ENCODE peak calls at places on chromosomes 5 and 9, in six cellular contexts. W is sigmoid colon, N is GM23338, X is astrocyte, A is transverse colon, M is Peyer's patch. Z is an unnamed sample.

GRCh38 chr5:122221857-122222256 is 90.2 kb upstream of the SNCAIP start:
- DNase-seq in W (no peak), M (no peak), X (no peak), N (peak; percentile 27), A (no peak), Z (no peak)

GRCh38 chr5:130545291-130545690 is 619.8 kb downstream of the HINT1 start:
- DNase-seq in A (no peak), X (no peak), W (no peak), N (no peak), M (no peak), Z (peak; percentile 69)

GRCh38 chr9:88950341-88951141 is 40.7 kb upstream of the S1PR3 start:
- DNase-seq in M (no peak), X (peak; percentile 84), N (no peak), A (no peak), W (no peak), Z (peak; percentile 87)

GRCh38 chr9:112310826-112311225 is 22.6 kb downstream of the PTBP3 start:
- DNase-seq in N (peak; percentile 47), W (no peak), A (no peak), X (no peak), M (no peak), Z (no peak)

GRCh38 chr9:15372385-15373200 is 50.1 kb upstream of the SNAPC3 start:
- DNase-seq in N (no peak), W (no peak), A (no peak), M (no peak), X (no peak), Z (no peak)

GRCh38 chr5:169280286-169280685 is 20.7 kb downstream of the SLIT3 start:
- DNase-seq in X (no peak), M (no peak), A (no peak), W (no peak), N (no peak), Z (no peak)

GRCh38 chr9:78261403-78262001 is 25.6 kb downstream of the CEP78 start:
- DNase-seq in W (no peak), X (peak; percentile 14), A (no peak), N (peak; percentile 61), M (no peak), Z (peak; percentile 45)

GRCh38 chr9:11457809-11458785 is 845.3 kb upstream of the PTPRD start:
- DNase-seq in X (no peak), N (peak; percentile 32), A (no peak), M (no peak), W (no peak), Z (no peak)

GRCh38 chr9:98558575-98558974 is 150.2 kb downstream of the GABBR2 start:
- DNase-seq in W (no peak), A (no peak), M (no peak), X (peak; percentile 64), N (no peak), Z (peak; percentile 26)

GRCh38 chr5:60076746-60077145 is 183.2 kb upstream of the PDE4D start:
- DNase-seq in X (no peak), M (no peak), A (no peak), W (no peak), N (no peak), Z (no peak)

GRCh38 chr5:163571755-163572154 is 66.3 kb downstream of the MAT2B start:
- DNase-seq in N (no peak), W (no peak), X (peak; percentile 97), A (no peak), M (no peak), Z (peak; percentile 20)

GRCh38 chr5:54383225-54383624 is 72.3 kb upstream of the HSPB3 start:
- DNase-seq in M (no peak), W (no peak), N (no peak), X (no peak), A (no peak), Z (peak; percentile 42)

GRCh38 chr5:72206994-72207393 is 99.7 kb downstream of the MAP1B start:
- DNase-seq in N (no peak), A (no peak), X (no peak), M (no peak), W (no peak), Z (no peak)

GRCh38 chr5:181205735-181206401 is 872 bp upstream of the TRIM7 start:
- DNase-seq in X (peak; percentile 23), N (no peak), A (no peak), W (peak; percentile 67), M (no peak), Z (no peak)

GRCh38 chr9:13268469-13268868 is 11.0 kb downstream of the MPDZ start:
- DNase-seq in W (no peak), X (peak; percentile 91), M (no peak), A (no peak), N (no peak), Z (peak; percentile 81)

GRCh38 chr5:173726848-173727557 is 110.6 kb upstream of the BOD1 start:
- DNase-seq in W (no peak), A (no peak), N (no peak), M (no peak), X (peak; percentile 49), Z (peak; percentile 23)

GRCh38 chr9:32431940-32432555 is 47.6 kb downstream of the ACO1 start:
- DNase-seq in N (peak; percentile 60), W (peak; percentile 71), A (peak; percentile 38), M (peak; percentile 75), X (peak; percentile 32), Z (no peak)

GRCh38 chr9:9893837-9894236 is 719.0 kb downstream of the PTPRD start:
- DNase-seq in A (no peak), X (no peak), M (no peak), N (no peak), W (no peak), Z (peak; percentile 69)

GRCh38 chr9:98632839-98633238 is 75.9 kb downstream of the GABBR2 start:
- DNase-seq in M (no peak), N (no peak), X (no peak), W (no peak), A (no peak), Z (no peak)

GRCh38 chr5:158824167-158824882 is 275.4 kb downstream of the EBF1 start:
- DNase-seq in M (no peak), N (peak; percentile 21), A (no peak), X (no peak), W (no peak), Z (no peak)

GRCh38 chr5:57598756-57599155 is 116.1 kb upstream of the ACTBL2 start:
- DNase-seq in W (no peak), A (no peak), X (peak; percentile 86), N (no peak), M (no peak), Z (peak; percentile 82)

DNA sequence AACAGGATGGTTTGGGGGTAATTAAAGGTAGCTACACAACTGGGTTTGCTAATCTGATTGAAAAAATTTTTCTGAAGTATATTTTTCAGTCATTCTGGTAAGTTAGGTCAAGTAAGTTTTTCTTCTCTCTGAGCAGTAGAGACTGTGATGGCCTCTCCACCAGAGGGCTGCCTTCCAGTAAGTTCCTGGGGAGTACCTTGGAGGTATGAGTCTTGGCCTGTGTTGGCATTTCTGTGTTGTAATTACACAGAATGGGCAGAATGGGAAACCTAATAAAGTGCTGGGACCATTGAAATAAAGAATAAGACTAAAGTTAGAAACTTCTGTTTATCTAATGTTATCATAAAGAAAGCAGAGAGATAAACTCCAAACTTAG is 430.8 kb downstream of the ARHGEF28 start:
- DNase-seq in X (peak; percentile 23), M (peak; percentile 50), W (no peak), A (peak; percentile 36), N (peak; percentile 30), Z (peak; percentile 68)
- TF ChIP-seq CTCF in X (peak; percentile 26), M (no peak), W (no peak), A (peak; percentile 49), N (peak; percentile 61), Z (peak; percentile 56)

DNA sequence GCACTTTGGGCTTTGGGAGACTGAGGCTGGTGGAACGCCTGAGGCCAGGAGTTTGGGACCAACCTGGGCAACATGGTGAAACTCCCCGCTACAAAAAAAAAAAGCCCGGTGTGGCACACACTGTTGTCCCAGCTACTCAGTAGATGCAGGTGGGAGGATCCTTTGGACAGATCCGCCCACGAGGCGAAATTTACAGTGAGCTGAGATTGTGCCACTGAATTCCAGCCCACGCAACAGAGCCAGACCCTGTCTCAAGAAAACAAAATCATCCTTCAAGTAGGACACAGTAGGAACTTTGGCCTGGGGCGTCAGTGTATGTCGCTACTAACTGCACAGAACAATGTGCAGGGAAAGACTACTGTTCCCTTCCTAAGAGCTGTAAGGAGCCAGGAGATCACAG is 4.8 kb downstream of the RPS14 start:
- DNase-seq in A (no peak), N (no peak), X (no peak), M (no peak), W (no peak), Z (no peak)
- H3K36me3 ChIP-seq in A (no peaks in the 10 kb centered on the region), N (peaks cover 52% of the 10 kb centered on the region), X (peaks cover 47% of the 10 kb centered on the region), M (no peaks in the 10 kb centered on the region), W (peaks cover 48% of the 10 kb centered on the region), Z (peaks cover 39% of the 10 kb centered on the region)

GRCh38 chr5:179526978-179527377 is 23.4 kb upstream of the RUFY1 start:
- DNase-seq in A (no peak), N (no peak), X (no peak), M (no peak), W (no peak), Z (no peak)

GRCh38 chr5:179533024-179533423 is 17.3 kb upstream of the RUFY1 start:
- DNase-seq in W (no peak), A (no peak), M (no peak), N (no peak), X (no peak), Z (no peak)

GRCh38 chr5:179534431-179534830 is 15.9 kb upstream of the RUFY1 start:
- DNase-seq in A (no peak), N (no peak), M (peak; percentile 38), X (no peak), W (no peak), Z (no peak)

GRCh38 chr5:179533907-179534306 is 16.4 kb upstream of the RUFY1 start:
- DNase-seq in A (no peak), X (no peak), W (no peak), M (no peak), N (no peak), Z (no peak)

GRCh38 chr5:179530069-179530998 is 20.0 kb upstream of the RUFY1 start:
- DNase-seq in M (peak; percentile 87), N (peak; percentile 89), A (peak; percentile 72), W (peak; percentile 86), X (peak; percentile 10), Z (no peak)
- TF ChIP-seq CTCF in M (no peak), N (peak; percentile 46), A (peak; percentile 20), W (no peak), X (no peak), Z (no peak)

GRCh38 chr5:98911221-98912040 is 17.4 kb downstream of the CHD1 start:
- DNase-seq in X (peak; percentile 14), M (no peak), W (no peak), N (peak; percentile 9), A (no peak), Z (no peak)

GRCh38 chr5:98917433-98917832 is 11.4 kb downstream of the CHD1 start:
- DNase-seq in M (no peak), W (no peak), N (no peak), X (no peak), A (no peak), Z (no peak)

GRCh38 chr5:98909363-98909762 is 19.4 kb downstream of the CHD1 start:
- DNase-seq in W (no peak), M (no peak), X (no peak), N (no peak), A (no peak), Z (no peak)

GRCh38 chr5:98916540-98916939 is 12.3 kb downstream of the CHD1 start:
- DNase-seq in M (no peak), A (no peak), W (no peak), X (no peak), N (no peak), Z (no peak)

DNA sequence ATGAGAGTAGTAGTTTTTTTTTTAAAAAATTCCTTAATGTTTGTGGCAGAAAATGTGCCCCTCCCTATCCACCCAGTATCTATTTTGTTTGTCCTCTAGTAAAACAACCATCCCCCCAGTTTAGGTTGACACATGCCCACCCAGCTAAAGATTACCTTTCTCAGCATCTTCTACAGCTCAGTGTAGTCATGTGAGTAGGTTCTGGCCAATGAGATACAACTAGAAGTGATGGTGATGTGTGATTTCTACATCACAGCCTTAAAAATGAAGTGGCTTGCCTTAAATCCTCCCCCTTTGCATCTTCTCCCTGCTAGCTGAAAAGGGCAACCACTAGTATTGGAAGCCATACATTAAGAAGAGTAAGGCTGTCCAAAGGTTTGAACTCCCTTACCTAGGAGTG is 14.9 kb downstream of the CHD1 start:
- DNase-seq in M (no peak), X (no peak), W (no peak), A (no peak), N (no peak), Z (no peak)
- H3K36me3 ChIP-seq in M (no peaks in the 10 kb centered on the region), X (peaks cover 5% of the 10 kb centered on the region), W (no peaks in the 10 kb centered on the region), A (no peaks in the 10 kb centered on the region), N (peaks cover 3% of the 10 kb centered on the region), Z (no peaks in the 10 kb centered on the region)

Z was measured in bronchial epithelial cell.